ENCODE peak calls at places on chromosomes 13 and 19, in four cellular contexts. F is right atrium auricular region, O is dorsolateral prefrontal cortex, K is BE2C. U is an unnamed sample.
A peak's percentile ranks its signal among the peaks of the same experiment; 100 is the strongest.

GRCh38 chr19:46493236-46494114 is 2.2 kb downstream of the PNMA8B start:
- DNase-seq in F (no peak), O (no peak), K (no peak), U (no peak)

GRCh38 chr13:44211753-44212152 is 161.9 kb upstream of the SERP2 start:
- DNase-seq in F (no peak), O (no peak), K (no peak), U (peak; percentile 21)

GRCh38 chr13:90974249-90974954 is 373.1 kb upstream of the MIR17HG start:
- DNase-seq in F (no peak), O (no peak), K (no peak), U (no peak)

GRCh38 chr19:5593963-5594255 is 26.2 kb upstream of the TINCR start:
- DNase-seq in F (no peak), O (no peak), K (no peak), U (no peak)

GRCh38 chr13:102642475-102642874 is 45.7 kb downstream of the TPP2 start:
- DNase-seq in F (peak; percentile 62), O (peak; percentile 46), K (no peak), U (no peak)

GRCh38 chr19:52898101-52898500 is 666 bp upstream of the ZNF320 start:
- DNase-seq in F (no peak), O (no peak), K (no peak), U (no peak)

GRCh38 chr13:79659161-79659560 is 178.2 kb downstream of the NDFIP2 start:
- DNase-seq in F (no peak), O (no peak), K (peak; percentile 85), U (peak; percentile 84)

GRCh38 chr19:1295169-1296012 is 9.7 kb downstream of the EFNA2 start:
- DNase-seq in F (no peak), O (no peak), K (peak; percentile 74), U (peak; percentile 26)

GRCh38 chr13:47990920-47991466 is 10.1 kb downstream of the SUCLA2 start:
- DNase-seq in F (no peak), O (no peak), K (no peak), U (no peak)

GRCh38 chr19:38263696-38264485 is 482 bp upstream of the SPINT2 start:
- DNase-seq in F (no peak), O (no peak), K (no peak), U (peak; percentile 69)

GRCh38 chr13:25217023-25217909 is 45.2 kb upstream of the AMER2 start:
- DNase-seq in F (no peak), O (no peak), K (no peak), U (no peak)

GRCh38 chr19:1864480-1865171 is 1.2 kb upstream of the KLF16 start:
- DNase-seq in F (no peak), O (no peak), K (peak; percentile 80), U (peak; percentile 79)

GRCh38 chr13:111541752-111542529 is 221.5 kb downstream of the TEX29 start:
- DNase-seq in F (no peak), O (no peak), K (no peak), U (no peak)

GRCh38 chr13:112958127-112958989 is 10.7 kb upstream of the MCF2L start:
- DNase-seq in F (no peak), O (no peak), K (no peak), U (no peak)
- TF ChIP-seq CTCF in F (no peak), O (no peak), K (no peak), U (no peak)

GRCh38 chr13:42651936-42652641 is 78.1 kb downstream of the TNFSF11 start:
- DNase-seq in F (no peak), O (no peak), K (no peak), U (no peak)
- H3K27me3 ChIP-seq in F (no peaks in the 10 kb centered on the region), O (no peaks in the 10 kb centered on the region), K (no peaks in the 10 kb centered on the region), U (no peaks in the 10 kb centered on the region)

DNA sequence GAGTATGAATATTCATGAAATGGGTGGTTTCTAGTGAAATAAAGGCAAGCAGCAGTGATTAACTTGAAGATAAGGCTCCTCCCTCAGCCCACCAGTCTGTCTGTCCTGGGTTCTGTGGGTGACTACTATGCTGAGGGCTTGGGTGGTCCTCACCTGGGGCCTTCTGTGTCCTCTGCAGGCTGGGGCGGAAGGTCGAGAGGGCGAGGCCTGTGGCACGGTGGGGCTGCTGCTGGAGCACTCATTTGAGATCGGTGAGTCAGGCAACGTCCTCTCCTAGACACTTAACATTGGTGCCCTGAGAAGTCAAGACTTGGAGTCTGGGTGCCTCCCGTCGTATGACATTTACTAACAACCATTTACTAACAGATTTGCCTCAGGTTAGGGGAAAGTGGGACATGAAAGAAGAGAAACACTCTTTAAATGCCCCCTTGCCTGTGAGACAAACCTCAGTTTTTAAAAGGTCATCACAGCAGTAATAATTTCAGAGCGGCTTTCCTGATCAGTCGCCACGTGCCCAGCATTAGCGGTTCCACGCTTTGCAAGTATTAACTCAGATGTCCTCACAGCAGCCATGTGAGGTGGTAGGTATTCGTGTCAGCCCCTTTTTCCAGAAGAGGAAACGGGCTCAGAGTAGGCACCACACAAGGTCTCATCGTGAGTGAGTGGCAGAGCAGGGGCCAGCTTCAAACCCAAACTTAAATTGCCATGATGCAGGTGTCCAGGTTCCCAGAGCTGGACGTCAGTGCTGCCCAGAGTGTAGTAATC is 1.3 kb upstream of the GARIN5A start:
- DNase-seq in F (no peak), O (no peak), K (no peak), U (no peak)
- H3K4me3 ChIP-seq in F (no peak overlapping the region), O (peak overlapping the region; percentile 99), K (no peak overlapping the region), U (no peak overlapping the region)

GRCh38 chr13:100594731-100595130 is 6.1 kb upstream of the GGACT start:
- DNase-seq in F (no peak), O (no peak), K (no peak), U (no peak)
- TF ChIP-seq CTCF in F (no peak), O (no peak), K (peak; percentile 44), U (peak; percentile 39)

GRCh38 chr13:83881917-83882625 is at the start of gene SLITRK1:
- DNase-seq in F (no peak), O (peak; percentile 84), K (peak; percentile 51), U (peak; percentile 69)

GRCh38 chr13:83882626-83882959 is 319 bp upstream of the SLITRK1 start:
- DNase-seq in F (no peak), O (no peak), K (no peak), U (no peak)

GRCh38 chr13:83879431-83880171 is 2.7 kb downstream of the SLITRK1 start:
- DNase-seq in F (no peak), O (peak; percentile 62), K (no peak), U (peak; percentile 5)

GRCh38 chr13:83880275-83881027 is 1.8 kb downstream of the SLITRK1 start:
- DNase-seq in F (no peak), O (no peak), K (peak; percentile 20), U (no peak)

DNA sequence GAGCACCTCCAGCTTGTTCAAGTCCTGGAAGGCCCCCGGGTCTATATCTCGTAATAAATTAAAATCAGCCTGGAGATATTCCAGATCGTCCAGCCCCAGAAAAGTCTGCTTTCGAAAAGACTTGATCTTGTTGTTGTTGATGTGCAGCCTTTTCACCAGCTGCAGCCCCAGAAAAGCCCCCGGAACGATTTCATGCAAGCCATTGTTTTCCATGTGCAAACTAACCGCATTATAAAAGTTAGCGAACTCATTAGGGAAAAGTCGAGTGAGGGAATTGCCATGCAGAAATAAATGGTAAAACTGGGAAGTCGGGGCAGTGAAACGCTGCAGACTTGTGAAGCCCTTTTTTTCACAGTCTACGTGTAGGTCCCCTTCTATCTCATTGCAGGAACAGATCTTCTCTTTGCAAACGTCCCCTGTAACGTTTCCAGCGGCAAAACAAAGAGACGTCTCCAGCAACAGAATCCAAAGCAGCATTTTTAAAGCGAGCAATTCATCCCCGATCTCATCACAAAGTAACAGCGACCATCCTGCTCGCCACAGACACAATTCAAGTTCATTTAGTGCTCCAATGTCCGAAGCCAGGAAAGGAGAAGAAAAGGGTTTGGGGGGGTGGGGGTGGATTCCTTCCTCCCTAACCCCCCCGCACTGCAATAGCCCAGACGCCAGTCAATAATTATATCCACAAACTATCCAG is 1.1 kb downstream of the SLITRK1 start:
- DNase-seq in F (no peak), O (no peak), K (no peak), U (no peak)
- H3K27me3 ChIP-seq in F (no peaks in the 10 kb centered on the region), O (no peaks in the 10 kb centered on the region), K (peaks cover 52% of the 10 kb centered on the region), U (peaks cover 95% of the 10 kb centered on the region)